ENCODE peak calls at places on chromosomes 6 and 20, in five cellular contexts. I, N, B, V and O are unnamed samples.

GRCh38 chr20:51462566-51463276 is 79.8 kb downstream of the NFATC2 start:
- DNase-seq in I (no peak), N (peak; percentile 80), B (peak; percentile 80), V (peak; percentile 65), O (no peak)

GRCh38 chr6:49541210-49541724 is 9.2 kb upstream of the C6orf141 start:
- DNase-seq in I (peak; percentile 18), N (peak; percentile 86), B (peak; percentile 80), V (peak; percentile 74), O (peak; percentile 40)

GRCh38 chr20:61821698-61822097 is 244.0 kb downstream of the TAF4 start:
- DNase-seq in I (no peak), N (no peak), B (no peak), V (no peak), O (no peak)

GRCh38 chr6:34246563-34247391 is 2.0 kb downstream of the SMIM29 start:
- DNase-seq in I (no peak), N (peak; percentile 37), B (no peak), V (peak; percentile 23), O (no peak)

GRCh38 chr6:45724511-45724910 is 291.1 kb downstream of the CLIC5 start:
- DNase-seq in I (peak; percentile 39), N (peak; percentile 89), B (peak; percentile 93), V (peak; percentile 80), O (peak; percentile 69)

GRCh38 chr6:3455121-3455489 is 1.7 kb downstream of the SLC22A23 start:
- DNase-seq in I (no peak), N (no peak), B (no peak), V (no peak), O (no peak)

GRCh38 chr6:41022294-41022693 is 16.7 kb downstream of the UNC5CL start:
- DNase-seq in I (no peak), N (peak; percentile 13), B (peak; percentile 9), V (peak; percentile 7), O (no peak)

GRCh38 chr6:143540192-143540591 is 28.7 kb upstream of the FUCA2 start:
- DNase-seq in I (no peak), N (no peak), B (no peak), V (no peak), O (no peak)

GRCh38 chr6:15905488-15906392 is 223.1 kb upstream of the MYLIP start:
- DNase-seq in I (no peak), N (no peak), B (no peak), V (no peak), O (no peak)

GRCh38 chr20:37406010-37406998 is 60.4 kb downstream of the SRC start:
- DNase-seq in I (no peak), N (peak; percentile 25), B (no peak), V (no peak), O (no peak)

GRCh38 chr20:38757145-38757800 is 9.0 kb downstream of the ACTR5 start:
- DNase-seq in I (no peak), N (peak; percentile 42), B (no peak), V (no peak), O (no peak)

GRCh38 chr20:63791497-63792156 is 39.4 kb downstream of the ZBTB46 start:
- DNase-seq in I (no peak), N (peak; percentile 17), B (no peak), V (no peak), O (no peak)

GRCh38 chr6:145815875-145816274 is 1.3 kb upstream of the FBXO30 start:
- DNase-seq in I (no peak), N (no peak), B (peak; percentile 11), V (no peak), O (no peak)

GRCh38 chr6:35731414-35731735 is 5.5 kb upstream of the ARMC12 start:
- DNase-seq in I (no peak), N (peak; percentile 92), B (peak; percentile 88), V (peak; percentile 90), O (no peak)

GRCh38 chr20:38498909-38499308 is 26.3 kb downstream of the RALGAPB start:
- DNase-seq in I (no peak), N (no peak), B (no peak), V (no peak), O (no peak)

GRCh38 chr6:34288581-34288980 is 39.8 kb upstream of the SMIM29 start:
- DNase-seq in I (no peak), N (no peak), B (no peak), V (no peak), O (no peak)

GRCh38 chr6:169886631-169887227 is 135.3 kb downstream of the ERMARD start:
- DNase-seq in I (no peak), N (no peak), B (no peak), V (no peak), O (no peak)

DNA sequence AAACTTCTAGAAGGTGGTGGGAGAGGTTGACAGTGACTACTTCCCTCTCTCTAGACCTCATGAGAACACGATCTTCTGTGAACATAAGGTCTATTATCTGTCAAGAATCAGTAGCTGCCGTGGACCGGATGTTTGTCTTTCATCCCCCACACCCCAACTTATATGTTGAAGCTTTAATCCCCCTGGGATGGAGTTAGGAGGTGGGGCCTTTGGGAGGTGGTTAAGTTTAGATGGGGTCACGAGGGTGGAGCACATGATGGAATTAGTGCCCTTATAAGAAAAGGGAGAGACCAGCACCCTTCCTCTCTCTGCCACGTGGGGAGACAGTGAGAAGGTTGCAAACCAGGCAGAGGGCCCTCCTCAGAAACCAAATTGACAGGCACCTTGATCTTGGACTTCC is 409.1 kb downstream of the QKI start:
- DNase-seq in I (no peak), N (no peak), B (no peak), V (no peak), O (no peak)
- TF ChIP-seq CTCF in I (no peak), N (no peak), B (no peak), V (no peak), O (no peak)

DNA sequence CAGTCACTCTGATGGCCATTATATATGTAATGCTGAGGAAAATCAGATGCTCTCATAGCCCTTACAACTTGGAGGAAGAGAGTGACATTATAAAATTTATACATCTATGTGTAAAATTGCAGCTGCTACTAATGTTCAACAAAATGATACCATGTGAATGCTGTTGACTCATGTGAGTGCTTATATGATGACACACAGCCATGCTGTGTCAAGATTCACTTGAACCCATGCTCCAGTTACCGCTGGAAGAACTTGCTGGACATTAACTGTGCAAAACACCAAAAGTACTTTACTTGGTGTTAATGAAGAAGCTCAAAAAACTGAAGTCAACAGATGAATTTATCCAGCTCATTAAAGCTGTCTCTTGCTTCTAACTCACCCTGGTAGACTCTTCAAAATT is 318.9 kb upstream of the PLCB4 start:
- DNase-seq in I (no peak), N (no peak), B (peak; percentile 73), V (peak; percentile 30), O (no peak)
- H3K4me3 ChIP-seq in I (no peak overlapping the region), N (no peak overlapping the region), B (no peak overlapping the region), V (no peak overlapping the region), O (no peak overlapping the region)

DNA sequence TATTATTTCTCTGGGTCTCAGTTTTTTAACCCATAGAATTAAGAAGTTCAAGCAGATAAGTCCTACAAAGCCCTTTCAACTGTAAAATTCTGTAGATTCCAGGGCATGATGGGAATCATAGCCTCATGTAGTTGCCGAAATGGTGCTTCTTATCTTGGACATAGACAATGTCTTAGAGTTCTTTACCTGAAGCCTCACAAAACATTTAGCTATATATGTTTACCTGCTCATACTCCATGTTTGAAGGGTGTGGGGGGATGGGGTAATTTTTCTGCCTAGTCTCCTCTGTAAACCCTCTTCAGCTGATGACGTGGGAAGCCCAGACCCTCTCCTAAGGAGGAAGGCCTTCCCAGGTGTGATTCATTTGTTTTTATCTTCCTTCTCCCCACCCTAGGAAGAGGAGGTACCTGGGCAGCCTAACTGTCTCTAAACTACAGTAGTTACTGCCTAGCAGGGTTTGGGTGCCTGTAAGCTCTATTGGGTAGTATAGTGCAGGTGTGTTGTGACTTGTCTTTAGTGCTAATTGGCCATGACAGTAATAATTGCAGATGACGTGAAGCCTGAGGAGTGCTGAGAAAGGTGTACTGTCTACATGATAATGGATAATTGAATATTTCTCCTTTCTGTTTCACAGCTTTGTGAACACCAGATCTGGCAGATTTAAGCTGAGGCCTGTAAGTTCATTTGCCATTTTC is 230.8 kb downstream of the TFAP2B start:
- DNase-seq in I (no peak), N (no peak), B (no peak), V (no peak), O (no peak)
- TF ChIP-seq CTCF in I (no peak), N (no peak), B (no peak), V (no peak), O (no peak)

DNA sequence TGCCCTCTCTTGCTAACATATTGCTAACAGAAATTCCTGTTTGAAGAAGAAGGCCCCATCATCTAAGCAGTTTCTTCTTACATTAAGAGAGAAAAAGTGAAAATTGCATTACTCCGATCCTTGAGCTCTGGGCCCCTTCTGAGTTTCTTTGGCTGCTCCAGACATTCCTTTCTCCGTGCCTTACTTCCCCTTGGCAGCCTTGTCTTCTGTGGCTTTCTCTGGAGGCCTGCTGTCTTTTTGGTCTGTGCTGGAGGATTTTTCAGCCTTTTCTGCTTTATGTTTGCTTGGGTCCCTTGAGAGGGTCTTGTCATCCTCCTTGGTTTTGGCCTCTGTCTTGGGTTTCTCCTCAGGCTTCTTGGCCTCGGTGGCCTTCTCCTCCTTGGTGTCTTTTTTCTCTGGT is 378.8 kb upstream of the CHD6 start:
- DNase-seq in I (no peak), N (peak; percentile 25), B (no peak), V (no peak), O (no peak)
- H3K4me3 ChIP-seq in I (no peak overlapping the region), N (no peak overlapping the region), B (no peak overlapping the region), V (no peak overlapping the region), O (no peak overlapping the region)

GRCh38 chr6:30611856-30612194 is 5.2 kb downstream of the PPP1R10 start:
- DNase-seq in I (no peak), N (no peak), B (no peak), V (no peak), O (no peak)

GRCh38 chr6:30613251-30614043 is 3.6 kb downstream of the PPP1R10 start:
- DNase-seq in I (no peak), N (no peak), B (peak; percentile 27), V (peak; percentile 21), O (no peak)

GRCh38 chr6:30611150-30611855 is 5.7 kb downstream of the PPP1R10 start:
- DNase-seq in I (no peak), N (no peak), B (no peak), V (no peak), O (no peak)

GRCh38 chr6:30612687-30613248 is 4.3 kb downstream of the PPP1R10 start:
- DNase-seq in I (no peak), N (peak; percentile 62), B (peak; percentile 56), V (peak; percentile 82), O (no peak)

GRCh38 chr6:30612213-30612612 is 4.8 kb downstream of the PPP1R10 start:
- DNase-seq in I (no peak), N (peak; percentile 55), B (peak; percentile 68), V (no peak), O (no peak)
- TF ChIP-seq CTCF in I (peak; percentile 52), N (peak; percentile 36), B (peak; percentile 56), V (peak; percentile 45), O (peak; percentile 10)

DNA sequence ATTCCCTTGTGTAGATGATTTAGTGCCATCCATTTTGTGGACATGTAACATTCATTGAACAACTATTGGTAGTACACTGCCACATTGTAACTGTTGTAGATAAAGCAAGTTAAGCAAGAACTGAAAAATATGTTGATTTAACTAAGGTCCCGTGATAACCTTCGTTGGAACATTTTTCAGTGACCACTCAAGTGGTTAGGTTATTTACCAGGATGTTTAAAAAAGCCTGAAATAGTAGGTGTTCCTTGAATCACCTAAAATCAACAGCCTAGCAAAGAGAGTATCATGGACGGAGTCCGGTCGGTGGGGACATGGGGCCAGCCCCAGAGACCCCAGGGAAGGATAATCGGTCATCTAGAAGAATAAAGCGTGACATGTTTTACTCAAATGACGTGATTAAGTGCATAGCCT is 2.6 kb downstream of the AMD1 start:
- DNase-seq in I (no peak), N (no peak), B (no peak), V (peak; percentile 7), O (no peak)
- H3K4me3 ChIP-seq in I (peak overlapping the region; percentile 88), N (peak overlapping the region; percentile 94), B (peak overlapping the region; percentile 66), V (peak overlapping the region; percentile 95), O (peak overlapping the region; percentile 85)